ENCODE peak calls at places on chromosomes 7 and 10, in six cellular contexts. E is GM10248, Q is heart left ventricle, D is MCF 10A, Y is bronchial epithelial cell, H is nephron progenitor cell. Z is an unnamed sample.

GRCh38 chr10:50558368-50558767 is 65.4 kb downstream of the SGMS1 start:
- DNase-seq in E (no peak), Q (no peak), D (no peak), Y (no peak), H (no peak), Z (no peak)

GRCh38 chr7:1123721-1124120 is 35.8 kb downstream of the GPER1 start:
- DNase-seq in E (no peak), Q (peak), D (no peak), Y (no peak), H (peak), Z (peak)

GRCh38 chr10:18104223-18104872 is 35.9 kb upstream of the CACNB2 start:
- DNase-seq in E (peak), Q (no peak), D (peak), Y (peak), H (peak), Z (peak)

GRCh38 chr7:877312-878232 is 1.2 kb downstream of the GET4 start:
- DNase-seq in E (no peak), Q (peak), D (peak), Y (no peak), H (peak), Z (peak)

GRCh38 chr10:662686-663465 is 26.6 kb downstream of the DIP2C start:
- DNase-seq in E (no peak), Q (no peak), D (no peak), Y (no peak), H (no peak), Z (peak)

GRCh38 chr7:105278973-105279687 is 109.6 kb downstream of the SRPK2 start:
- DNase-seq in E (no peak), Q (no peak), D (no peak), Y (no peak), H (no peak), Z (no peak)

GRCh38 chr10:73871915-73872710 is 2.2 kb downstream of the CAMK2G start:
- DNase-seq in E (no peak), Q (no peak), D (no peak), Y (no peak), H (no peak), Z (no peak)

GRCh38 chr10:55065185-55065584 is 264.2 kb upstream of the PCDH15 start:
- DNase-seq in E (no peak), Q (no peak), D (no peak), Y (no peak), H (no peak), Z (no peak)

GRCh38 chr7:2934211-2934731 is 90.2 kb upstream of the GNA12 start:
- DNase-seq in E (no peak), Q (peak), D (peak), Y (peak), H (no peak), Z (no peak)

GRCh38 chr7:44638611-44639557 is 32.5 kb downstream of the OGDH start:
- DNase-seq in E (peak), Q (peak), D (peak), Y (peak), H (no peak), Z (no peak)
- TF ChIP-seq CTCF in E (no peak), Q (no peak), D (no peak), Y (no peak), H (no peak), Z (no peak)

DNA sequence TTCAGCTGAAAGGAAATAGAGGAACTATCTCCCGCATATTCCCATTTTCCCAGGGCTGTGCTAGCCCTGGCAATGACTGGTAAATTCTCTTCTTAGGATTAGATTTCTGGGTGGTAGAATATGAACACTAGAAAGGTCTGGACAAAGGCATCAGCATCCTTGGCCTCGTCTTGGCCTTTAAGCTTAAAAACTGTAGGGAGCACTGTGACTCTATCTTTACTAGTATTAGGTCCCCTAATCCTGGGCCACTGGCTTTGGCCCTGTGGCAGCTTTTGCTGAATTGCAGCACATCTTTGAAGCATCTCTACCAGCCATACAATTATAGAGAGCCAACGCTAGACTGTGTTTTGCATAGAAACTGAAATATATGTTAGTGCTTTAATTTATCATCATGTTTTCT is 41.5 kb upstream of the EBLN1 start:
- DNase-seq in E (peak), Q (no peak), D (no peak), Y (no peak), H (no peak), Z (no peak)
- TF ChIP-seq CTCF in E (peak), Q (no peak), D (no peak), Y (no peak), H (no peak), Z (no peak)

DNA sequence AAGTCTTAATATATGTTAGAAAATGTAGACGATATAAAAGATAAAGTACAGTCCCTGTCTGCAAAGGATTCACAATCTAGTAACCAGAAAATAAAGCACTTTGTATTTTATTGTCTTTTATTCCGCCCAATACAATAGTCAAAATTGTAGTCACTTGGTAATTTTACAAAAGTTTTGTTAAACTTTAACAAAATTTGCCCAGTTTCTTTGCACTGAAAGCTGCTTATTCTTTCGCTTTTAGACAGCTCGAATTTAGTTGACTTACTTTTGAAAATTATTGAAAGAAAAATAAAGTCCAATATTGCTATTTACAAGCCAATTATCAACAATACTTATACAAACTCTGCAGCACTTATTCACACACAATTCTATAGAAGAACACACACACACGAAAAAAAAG is 534.9 kb upstream of the LRRTM3 start:
- DNase-seq in E (no peak), Q (no peak), D (no peak), Y (no peak), H (no peak), Z (no peak)
- TF ChIP-seq CTCF in E (no peak), Q (no peak), D (no peak), Y (no peak), H (no peak), Z (no peak)

GRCh38 chr7:129144834-129145668 is 544 bp downstream of the TSPAN33 start:
- DNase-seq in E (no peak), Q (peak), D (no peak), Y (no peak), H (no peak), Z (no peak)
- TF ChIP-seq CTCF in E (peak), Q (peak), D (peak), Y (peak), H (no peak), Z (no peak)

GRCh38 chr7:142892941-142893340 is 7.4 kb upstream of the TRPV6 start:
- DNase-seq in E (no peak), Q (no peak), D (no peak), Y (no peak), H (no peak), Z (no peak)
- TF ChIP-seq CTCF in E (no peak), Q (no peak), D (no peak), Y (no peak), H (no peak), Z (no peak)

Z was measured in glutamatergic neuron.